ENCODE peak calls at places on chromosomes 4 and X, in six cellular contexts. Y is adipocyte, V is lung, C is adrenal gland, W is ovary, L is left ventricle myocardium inferior. Q is an unnamed sample. For H3K27me3 and H3K36me3, the result is how much of the 10 kb centered on the place peaks cover.

GRCh38 chrX:119685225-119686066 is 7.5 kb downstream of the SEPTIN6 start:
- DNase-seq in Y (peak), V (no peak), C (peak), W (no peak), L (no peak), Q (no peak)

GRCh38 chrX:48958635-48959094 is 1.3 kb upstream of the OTUD5 start:
- DNase-seq in Y (peak), V (no peak), C (peak), W (no peak), L (peak), Q (peak)

GRCh38 chrX:101973066-101973465 is 41.2 kb upstream of the ZMAT1 start:
- DNase-seq in Y (no peak), V (no peak), C (no peak), W (no peak), L (no peak), Q (no peak)

GRCh38 chr4:146507607-146508006 is 14.1 kb downstream of the SLC10A7 start:
- DNase-seq in Y (peak), V (no peak), C (no peak), W (no peak), L (no peak), Q (no peak)

GRCh38 chrX:38548508-38548907 is 12.8 kb upstream of the TSPAN7 start:
- DNase-seq in Y (no peak), V (no peak), C (no peak), W (no peak), L (no peak), Q (no peak)

GRCh38 chr4:108175966-108176365 is 7.2 kb upstream of the LEF1 start:
- DNase-seq in Y (no peak), V (no peak), C (no peak), W (no peak), L (no peak), Q (no peak)

GRCh38 chr4:175066923-175067627 is 148.9 kb downstream of the ADAM29 start:
- DNase-seq in Y (no peak), V (no peak), C (no peak), W (no peak), L (no peak), Q (no peak)

GRCh38 chr4:140739971-140740370 is 16.2 kb downstream of the TBC1D9 start:
- DNase-seq in Y (no peak), V (no peak), C (no peak), W (no peak), L (no peak), Q (no peak)

GRCh38 chr4:83370640-83370906 is 35.9 kb upstream of the HPSE start:
- DNase-seq in Y (no peak), V (no peak), C (no peak), W (no peak), L (no peak), Q (no peak)

GRCh38 chr4:113328514-113328913 is 279.1 kb downstream of the ANK2 start:
- DNase-seq in Y (no peak), V (no peak), C (no peak), W (no peak), L (no peak), Q (no peak)

GRCh38 chr4:20672262-20672661 is 28.0 kb upstream of the PACRGL start:
- DNase-seq in Y (no peak), V (no peak), C (no peak), W (no peak), L (no peak), Q (no peak)

GRCh38 chr4:3297066-3297859 is 4.4 kb downstream of the RGS12 start:
- DNase-seq in Y (no peak), V (no peak), C (no peak), W (no peak), L (no peak), Q (no peak)

GRCh38 chrX:11285661-11286060 is 7.6 kb upstream of the AMELX start:
- DNase-seq in Y (peak), V (no peak), C (no peak), W (no peak), L (no peak), Q (no peak)

GRCh38 chr4:110088670-110089069 is 109.7 kb downstream of the ELOVL6 start:
- DNase-seq in Y (no peak), V (no peak), C (no peak), W (no peak), L (no peak), Q (no peak)

GRCh38 chr4:177405508-177405907 is 36.7 kb downstream of the AGA start:
- DNase-seq in Y (peak), V (no peak), C (no peak), W (no peak), L (no peak), Q (no peak)

GRCh38 chr4:107939307-107939706 is 8.0 kb downstream of the CYP2U1 start:
- DNase-seq in Y (peak), V (no peak), C (no peak), W (no peak), L (no peak), Q (no peak)

GRCh38 chrX:106159861-106160282 is 8.2 kb upstream of the PWWP3B start:
- DNase-seq in Y (no peak), V (no peak), C (no peak), W (no peak), L (no peak), Q (no peak)

GRCh38 chrX:13473666-13474516 is 95.5 kb upstream of the EGFL6 start:
- DNase-seq in Y (peak), V (no peak), C (no peak), W (peak), L (no peak), Q (no peak)

GRCh38 chrX:14476169-14476568 is 53.2 kb upstream of the GLRA2 start:
- DNase-seq in Y (peak), V (no peak), C (no peak), W (no peak), L (no peak), Q (no peak)

GRCh38 chr4:80268936-80269335 is 2.5 kb downstream of the FGF5 start:
- DNase-seq in Y (peak), V (no peak), C (no peak), W (no peak), L (no peak), Q (no peak)

GRCh38 chrX:110258552-110258951 is 59.3 kb downstream of the AMMECR1 start:
- DNase-seq in Y (no peak), V (no peak), C (no peak), W (no peak), L (no peak), Q (peak)

GRCh38 chr4:118741456-118741855 is 56.3 kb downstream of the METTL14 start:
- DNase-seq in Y (no peak), V (no peak), C (no peak), W (no peak), L (no peak), Q (no peak)

GRCh38 chrX:15241258-15241657 is 28.6 kb downstream of the ASB9 start:
- DNase-seq in Y (no peak), V (no peak), C (no peak), W (no peak), L (no peak), Q (no peak)

GRCh38 chr4:73776363-73776762 is 36.0 kb downstream of the CXCL8 start:
- DNase-seq in Y (peak), V (peak), C (peak), W (no peak), L (no peak), Q (peak)

GRCh38 chr4:79088991-79089705 is 149.9 kb upstream of the PAQR3 start:
- DNase-seq in Y (no peak), V (no peak), C (no peak), W (no peak), L (no peak), Q (no peak)

GRCh38 chrX:51804741-51805140 is 61.5 kb downstream of the GSPT2 start:
- DNase-seq in Y (no peak), V (no peak), C (no peak), W (no peak), L (no peak), Q (no peak)

GRCh38 chrX:96372313-96373046 is 312.2 kb upstream of the DIAPH2 start:
- DNase-seq in Y (peak), V (no peak), C (peak), W (no peak), L (no peak), Q (peak)

DNA sequence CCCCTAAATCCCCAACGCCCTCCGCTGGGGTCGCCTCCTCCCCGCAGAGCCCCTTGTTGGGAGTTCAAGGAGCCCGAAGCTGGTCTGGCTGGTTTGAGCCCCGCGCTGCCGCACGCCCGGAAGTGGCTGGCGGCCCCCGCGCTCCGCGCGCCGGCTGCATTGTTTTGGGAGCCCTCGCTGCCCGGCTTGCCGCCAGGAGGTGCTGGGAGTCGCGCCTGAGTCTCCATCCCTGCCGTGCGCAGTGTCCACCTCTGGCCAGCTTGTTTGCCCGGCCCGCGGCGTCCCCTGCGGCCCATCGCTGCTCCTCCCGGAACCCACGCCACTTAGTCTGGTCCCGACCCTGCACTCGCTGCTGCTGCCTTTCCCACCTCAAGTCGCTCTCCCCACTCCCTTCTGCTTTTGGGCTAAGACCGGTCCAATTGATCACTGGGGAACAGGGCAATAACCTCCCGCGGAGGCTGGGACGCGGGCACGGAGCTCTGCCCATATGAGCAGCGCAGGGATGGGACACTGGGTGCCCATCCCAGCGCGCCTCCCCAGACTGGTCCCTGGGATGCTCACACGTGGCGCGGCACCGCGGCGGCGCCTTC is 2.2 kb upstream of the SFRP2 start:
- DNase-seq in Y (no peak), V (no peak), C (no peak), W (no peak), L (no peak), Q (no peak)
- H3K4me3 ChIP-seq in Y (peak), V (no peak), C (no peak), W (no peak), L (peak), Q (no peak)

DNA sequence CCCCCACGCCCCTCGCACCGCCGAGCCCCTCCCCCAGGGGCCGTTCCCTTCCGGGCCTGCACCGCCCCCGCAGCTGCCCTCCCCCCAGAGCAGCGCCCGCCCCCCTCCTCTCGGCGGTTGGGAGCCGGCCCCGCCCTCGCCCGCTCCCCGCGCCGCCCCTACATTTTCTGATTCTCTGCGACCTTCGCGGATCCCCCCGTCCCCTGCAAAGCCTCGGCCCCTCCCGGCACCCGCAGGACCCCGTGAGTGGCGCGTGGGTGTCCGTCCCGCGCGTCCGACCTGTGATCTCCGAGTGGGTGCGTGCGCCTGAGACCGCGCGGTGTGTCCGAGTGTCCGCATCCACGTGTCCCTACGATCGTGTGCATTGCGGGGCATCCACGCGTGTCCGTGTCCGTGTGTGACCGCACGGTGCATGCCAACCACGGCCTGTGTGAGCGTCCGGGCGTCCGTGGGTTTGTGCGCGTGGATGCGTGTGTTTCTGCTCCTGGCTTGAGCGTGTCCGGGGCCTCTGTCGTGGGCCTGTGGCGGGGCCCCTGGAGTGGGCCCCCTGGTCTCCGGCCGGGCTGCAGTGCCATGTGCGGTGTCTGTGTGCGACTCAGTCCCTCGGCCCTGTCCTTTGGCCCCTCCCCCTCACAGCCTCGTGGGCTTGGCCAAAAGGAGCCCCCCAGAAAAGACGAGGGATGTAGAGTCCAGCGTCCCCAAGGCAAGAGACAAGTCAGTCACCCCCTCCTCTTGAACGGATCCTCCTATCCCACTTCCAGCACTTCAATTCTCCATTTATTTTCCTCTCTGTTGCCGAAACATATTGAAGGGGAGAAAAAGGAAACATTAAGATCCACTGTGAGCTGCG is 8.8 kb upstream of the NKX1-1 start:
- DNase-seq in Y (no peak), V (no peak), C (no peak), W (peak), L (no peak), Q (no peak)
- H3K27me3 ChIP-seq in Y (half or more), V (under half), C (half or more), W (under half), L (half or more), Q (under half)

DNA sequence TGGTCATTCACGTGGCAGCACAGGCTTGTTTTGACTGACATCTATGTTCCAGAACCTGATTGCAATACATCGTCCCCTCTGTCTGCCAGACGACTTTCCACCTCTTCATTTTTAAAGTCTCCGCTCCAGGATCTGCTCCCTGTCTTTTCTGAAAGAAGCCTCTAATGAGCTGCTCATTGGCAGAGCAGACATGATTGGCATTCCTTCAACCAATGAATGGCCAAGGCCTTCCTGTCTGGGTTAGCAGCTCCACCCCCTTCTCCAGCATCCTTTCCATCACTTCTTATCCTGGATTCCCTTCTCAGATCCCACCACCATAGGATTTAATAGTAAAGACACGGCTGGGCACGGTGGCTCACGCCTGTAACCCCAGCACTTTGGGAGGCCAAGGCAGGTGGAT is 202.7 kb upstream of the KLF3 start:
- DNase-seq in Y (no peak), V (no peak), C (no peak), W (no peak), L (no peak), Q (peak)
- H3K36me3 ChIP-seq in Y (under half), V (under half), C (under half), W (under half), L (under half), Q (under half)

GRCh38 chrX:40172980-40173661 is 75.4 kb upstream of the BCOR start:
- DNase-seq in Y (no peak), V (no peak), C (no peak), W (no peak), L (no peak), Q (no peak)
- H3K4me3 ChIP-seq in Y (peak), V (no peak), C (no peak), W (no peak), L (peak), Q (no peak)

Q was measured in MG63.